ENCODE peak calls at places on chromosomes 12 and 14, in ten cellular contexts. P is spleen; Y is endodermal cell; J is breast epithelium; I is transverse colon; V is psoas muscle; L is neural progenitor cell; S is heart right ventricle; M is CD8-positive, alpha-beta T cell; D is small intestine. Q is an unnamed sample.

GRCh38 chr14:61421212-61421923 is 100.0 kb downstream of the PRKCH start:
- DNase-seq in S (no peak), M (no peak), I (no peak), Y (peak; percentile 22), L (no peak), V (no peak), J (no peak), D (no peak), P (no peak), Q (no peak)

GRCh38 chr14:98909251-98909944 is 362.6 kb downstream of the BCL11B start:
- DNase-seq in D (peak; percentile 95), Y (no peak), P (no peak), L (no peak), J (no peak), I (no peak), V (no peak), M (no peak), S (no peak), Q (no peak)

GRCh38 chr14:71702799-71703198 is 229.4 kb upstream of the RGS6 start:
- DNase-seq in L (no peak), P (no peak), S (no peak), D (no peak), J (no peak), M (no peak), Y (no peak), V (no peak), I (no peak), Q (no peak)

GRCh38 chr12:100801335-100801734 is 6.8 kb downstream of the ANO4 start:
- DNase-seq in P (no peak), M (no peak), I (no peak), V (no peak), L (no peak), S (no peak), Y (no peak), D (no peak), J (no peak), Q (no peak)

GRCh38 chr12:86712425-86712843 is 456.2 kb upstream of the MGAT4C start:
- DNase-seq in I (no peak), Y (no peak), L (no peak), P (no peak), J (no peak), M (no peak), D (no peak), S (no peak), V (no peak), Q (no peak)

GRCh38 chr12:1581973-1582708 is 12.2 kb downstream of the FBXL14 start:
- DNase-seq in S (no peak), P (no peak), I (no peak), J (no peak), M (no peak), Y (no peak), D (no peak), V (no peak), L (no peak), Q (no peak)

GRCh38 chr14:97692084-97692483 is 894.9 kb downstream of the VRK1 start:
- DNase-seq in J (no peak), Y (no peak), I (no peak), P (no peak), M (no peak), S (no peak), V (no peak), D (no peak), L (no peak), Q (no peak)

GRCh38 chr12:124442772-124443445 is 124.5 kb downstream of the NCOR2 start:
- DNase-seq in Y (no peak), M (no peak), J (no peak), L (no peak), S (peak; percentile 33), P (no peak), D (no peak), V (no peak), I (no peak), Q (peak; percentile 40)

GRCh38 chr14:61713724-61714437 is 18.6 kb downstream of the HIF1A start:
- DNase-seq in I (no peak), S (no peak), Y (peak; percentile 68), L (no peak), D (no peak), M (no peak), P (no peak), V (no peak), J (no peak), Q (peak; percentile 12)

GRCh38 chr14:70032447-70032846 is 153.2 kb downstream of the SMOC1 start:
- DNase-seq in Y (peak; percentile 81), S (no peak), I (no peak), L (peak; percentile 50), D (no peak), V (no peak), J (no peak), P (no peak), M (no peak), Q (no peak)

GRCh38 chr12:47771304-47771703 is 1.7 kb upstream of the SLC48A1 start:
- DNase-seq in Y (no peak), M (no peak), L (no peak), D (no peak), J (no peak), S (no peak), I (no peak), V (no peak), P (no peak), Q (peak; percentile 29)
- H3K4me1 ChIP-seq in Y (peaks cover 5% of the 10 kb centered on the region), M (peaks cover 27% of the 10 kb centered on the region), L (peaks cover 7% of the 10 kb centered on the region), D (peaks cover 5% of the 10 kb centered on the region), J (peaks cover 4% of the 10 kb centered on the region), S (peaks cover 44% of the 10 kb centered on the region), I (peaks cover 30% of the 10 kb centered on the region), V (peaks cover 29% of the 10 kb centered on the region), P (peaks cover 47% of the 10 kb centered on the region), Q (peaks cover 26% of the 10 kb centered on the region)

GRCh38 chr12:53048033-53048779 is 1.7 kb upstream of the TNS2 start:
- DNase-seq in V (peak; percentile 93), S (peak; percentile 80), P (peak; percentile 82), J (peak; percentile 83), I (peak; percentile 63), Y (peak; percentile 93), D (peak; percentile 63), M (no peak), L (peak; percentile 49), Q (peak; percentile 92)
- H3K4me3 ChIP-seq in V (peak overlapping the region; percentile 86), S (peak overlapping the region; percentile 72), P (peak overlapping the region; percentile 36), J (peak overlapping the region; percentile 78), I (peak overlapping the region; percentile 48), Y (no peak overlapping the region), D (peak overlapping the region; percentile 56), M (no peak overlapping the region), L (peak overlapping the region; percentile 43), Q (peak overlapping the region; percentile 59)

GRCh38 chr14:101241807-101242278 is 319.5 kb upstream of the DIO3 start:
- DNase-seq in L (no peak), I (no peak), S (no peak), J (no peak), M (no peak), P (peak; percentile 62), D (no peak), V (peak; percentile 24), Y (peak; percentile 69), Q (no peak)
- H3K9me3 ChIP-seq in L (no peaks in the 10 kb centered on the region), I (no peaks in the 10 kb centered on the region), S (peaks cover 11% of the 10 kb centered on the region), J (no peaks in the 10 kb centered on the region), M (no peaks in the 10 kb centered on the region), P (no peaks in the 10 kb centered on the region), D (no peaks in the 10 kb centered on the region), V (no peaks in the 10 kb centered on the region), Y (peaks cover 8% of the 10 kb centered on the region), Q (peaks cover 3% of the 10 kb centered on the region)

GRCh38 chr12:19737019-19737418 is 297.7 kb downstream of the AEBP2 start:
- DNase-seq in D (no peak), P (no peak), L (no peak), S (no peak), M (no peak), J (no peak), V (no peak), Y (no peak), I (no peak), Q (no peak)

GRCh38 chr12:19744760-19745218 is 305.5 kb downstream of the AEBP2 start:
- DNase-seq in D (peak; percentile 43), S (no peak), V (no peak), J (no peak), L (no peak), M (no peak), P (no peak), Y (no peak), I (no peak), Q (no peak)

GRCh38 chr12:19740472-19741131 is 301.3 kb downstream of the AEBP2 start:
- DNase-seq in I (no peak), V (no peak), M (no peak), L (no peak), D (no peak), S (no peak), Y (no peak), J (no peak), P (no peak), Q (no peak)

GRCh38 chr12:19739195-19739776 is 300.0 kb downstream of the AEBP2 start:
- DNase-seq in D (peak; percentile 66), J (no peak), Y (peak; percentile 63), M (no peak), I (peak; percentile 16), S (no peak), V (no peak), L (peak; percentile 61), P (no peak), Q (no peak)

GRCh38 chr12:19741132-19741489 is 301.8 kb downstream of the AEBP2 start:
- DNase-seq in L (no peak), P (no peak), J (no peak), V (no peak), M (no peak), S (no peak), Y (no peak), D (no peak), I (no peak), Q (no peak)
- H3K4me1 ChIP-seq in L (no peaks in the 10 kb centered on the region), P (no peaks in the 10 kb centered on the region), J (no peaks in the 10 kb centered on the region), V (no peaks in the 10 kb centered on the region), M (no peaks in the 10 kb centered on the region), S (peaks cover 17% of the 10 kb centered on the region), Y (no peaks in the 10 kb centered on the region), D (no peaks in the 10 kb centered on the region), I (peaks cover 5% of the 10 kb centered on the region), Q (peaks cover 5% of the 10 kb centered on the region)

GRCh38 chr12:57146092-57146491 is 1.3 kb downstream of the LRP1-AS start:
- DNase-seq in D (no peak), I (no peak), Y (no peak), M (no peak), P (no peak), L (no peak), S (no peak), V (no peak), J (no peak), Q (no peak)
- H3K4me3 ChIP-seq in D (no peak overlapping the region), I (no peak overlapping the region), Y (no peak overlapping the region), M (no peak overlapping the region), P (no peak overlapping the region), L (no peak overlapping the region), S (no peak overlapping the region), V (no peak overlapping the region), J (no peak overlapping the region), Q (no peak overlapping the region)

DNA sequence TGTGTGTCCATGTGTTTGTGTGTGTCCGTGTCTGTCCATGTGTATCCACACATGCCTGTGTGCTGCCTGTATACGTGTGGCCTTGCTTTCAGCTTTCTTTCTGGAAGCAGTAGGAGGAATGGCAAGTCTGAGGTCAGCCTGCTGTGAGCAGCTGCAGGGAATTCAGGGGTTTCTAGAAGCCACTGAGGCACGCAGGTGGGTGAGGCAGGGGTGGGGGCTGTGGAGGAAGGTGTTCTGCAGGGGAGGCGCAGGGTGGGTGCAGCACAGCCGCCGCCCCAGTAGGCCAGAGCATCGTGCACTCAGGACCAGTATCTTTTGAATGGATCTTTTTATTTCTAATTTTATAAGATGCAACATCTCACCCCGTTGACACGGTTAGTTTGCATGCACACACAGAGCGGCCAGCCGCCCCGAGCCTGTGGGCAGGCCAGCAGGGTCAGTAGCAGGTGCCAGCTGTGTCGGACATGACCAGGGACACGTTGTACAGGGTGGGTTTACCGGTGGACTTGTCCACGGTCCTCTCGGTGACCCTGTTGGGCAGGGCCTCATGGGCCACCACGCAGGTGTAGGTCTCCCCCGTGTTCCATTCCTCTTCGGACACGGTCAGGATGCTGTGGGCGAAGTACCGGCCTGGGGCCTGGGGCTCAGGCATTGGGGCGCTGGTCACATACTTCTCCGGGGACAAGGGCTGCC is 327.7 kb downstream of the TMEM121 start:
- DNase-seq in L (no peak), M (no peak), J (no peak), D (no peak), S (no peak), P (peak; percentile 77), V (no peak), Y (peak; percentile 16), I (peak; percentile 6), Q (no peak)
- H3K9me3 ChIP-seq in L (peaks cover 2% of the 10 kb centered on the region), M (no peaks in the 10 kb centered on the region), J (peaks cover 14% of the 10 kb centered on the region), D (no peaks in the 10 kb centered on the region), S (no peaks in the 10 kb centered on the region), P (no peaks in the 10 kb centered on the region), V (no peaks in the 10 kb centered on the region), Y (peaks cover 26% of the 10 kb centered on the region), I (no peaks in the 10 kb centered on the region), Q (no peaks in the 10 kb centered on the region)

Q was measured in kidney.